ENCODE peak calls at places on chromosomes 4 and X, in four cellular contexts. R is HCT116, C is epithelial cell of esophagus, H is NB4. J is an unnamed sample.

GRCh38 chr4:184450045-184450444 is 24.3 kb downstream of the IRF2 start:
- DNase-seq in R (no peak), C (peak), H (no peak), J (peak)

GRCh38 chr4:159006202-159006601 is 96.7 kb upstream of the RAPGEF2 start:
- DNase-seq in R (peak), C (peak), H (no peak), J (peak)

GRCh38 chrX:13716905-13717304 is 17.5 kb downstream of the TRAPPC2 start:
- DNase-seq in R (no peak), C (no peak), H (no peak), J (no peak)

GRCh38 chrX:130111220-130111934 is 1.1 kb upstream of the ELF4 start:
- DNase-seq in R (no peak), C (peak), H (peak), J (no peak)

GRCh38 chrX:119067023-119067739 is 5.6 kb upstream of the CT47C1 start:
- DNase-seq in R (peak), C (peak), H (peak), J (peak)

GRCh38 chr4:137274404-137274803 is 257.9 kb downstream of the PCDH18 start:
- DNase-seq in R (no peak), C (no peak), H (no peak), J (peak)

GRCh38 chr4:84499065-84499982 is at the start of gene NKX6-1:
- DNase-seq in R (peak), C (peak), H (no peak), J (peak)

GRCh38 chr4:13088726-13089658 is 395.1 kb downstream of the RAB28 start:
- DNase-seq in R (no peak), C (peak), H (no peak), J (peak)

GRCh38 chr4:87785858-87786509 is 13.4 kb upstream of the IBSP start:
- DNase-seq in R (no peak), C (no peak), H (no peak), J (no peak)

GRCh38 chrX:38799995-38800394 is 1.3 kb upstream of the MID1IP1 start:
- DNase-seq in R (no peak), C (no peak), H (peak), J (peak)

DNA sequence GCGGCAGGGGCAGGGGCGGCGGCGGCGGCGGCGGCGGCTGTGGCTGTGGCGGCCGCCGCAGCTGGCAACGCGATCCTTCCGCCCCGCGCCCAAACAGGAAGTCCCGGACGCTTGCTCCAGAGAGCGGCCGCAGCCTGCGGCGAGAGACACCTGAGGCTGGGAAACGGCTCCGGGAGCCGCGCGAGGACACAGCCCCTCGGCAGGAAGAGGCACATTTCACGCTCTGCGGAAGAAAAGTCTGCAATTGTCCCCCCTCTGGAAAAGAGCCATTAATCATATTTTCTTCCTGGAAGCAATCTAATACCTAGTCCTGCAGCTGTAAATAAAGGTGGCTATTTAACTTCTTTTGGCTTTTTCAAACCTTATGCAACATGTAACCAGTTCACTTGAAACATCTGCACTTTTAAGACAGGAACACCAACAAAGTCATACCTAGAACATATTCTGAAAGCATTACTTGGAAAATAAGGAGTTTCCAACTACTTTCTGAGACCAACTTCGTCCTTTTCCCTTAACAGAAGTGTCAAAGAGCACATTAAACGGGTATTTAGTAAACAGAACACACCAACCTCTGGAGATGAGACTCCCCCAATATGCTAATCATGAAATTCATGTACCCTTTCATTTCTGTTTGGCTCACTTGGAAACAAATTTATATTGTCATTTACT is 69.0 kb downstream of the NOCT start:
- DNase-seq in R (no peak), C (no peak), H (no peak), J (no peak)
- TF ChIP-seq CTCF in R (no peak), C (no peak), H (no peak), J (no peak)

DNA sequence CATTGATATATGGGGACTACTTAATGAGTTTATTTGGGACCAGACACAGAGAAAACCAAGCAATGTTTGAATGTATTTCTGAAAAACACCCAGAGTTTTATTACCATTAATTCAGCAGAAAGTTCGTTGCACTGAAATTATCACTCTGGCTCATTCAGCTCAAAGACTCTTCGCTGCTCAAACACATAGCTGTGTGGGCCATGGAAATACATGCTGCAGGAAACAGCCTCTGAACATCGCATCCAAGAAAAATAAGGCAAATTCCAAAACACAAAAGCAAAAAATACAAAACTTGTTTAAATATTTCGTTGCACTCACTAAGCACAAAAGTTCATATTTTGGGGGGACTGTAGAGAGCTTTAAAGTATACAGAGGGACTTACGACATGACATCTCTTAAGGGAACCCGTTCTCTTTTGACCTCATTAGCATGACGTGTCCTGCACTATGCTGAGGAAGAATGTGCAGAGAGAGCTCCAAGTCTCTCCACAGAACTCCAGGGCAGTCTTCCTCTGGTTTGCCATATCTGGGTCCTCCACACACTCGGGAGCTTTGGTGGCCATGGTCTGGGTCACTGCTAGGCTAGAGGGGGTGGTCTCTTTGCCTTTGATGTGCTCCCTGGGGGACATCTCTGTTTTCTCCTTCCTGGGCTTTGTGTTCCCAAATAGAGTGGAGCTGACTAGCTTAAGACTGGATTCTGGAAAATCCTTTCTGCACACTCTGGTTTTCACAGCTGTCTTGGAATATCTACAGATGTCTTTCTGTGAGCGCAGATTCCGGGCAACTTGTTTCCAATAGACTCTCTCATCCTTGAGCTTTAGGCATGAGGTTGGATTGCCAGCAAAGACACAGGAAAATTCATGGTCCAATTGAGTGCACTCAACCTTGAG is 2.8 kb downstream of the FGFBP1 start:
- DNase-seq in R (no peak), C (no peak), H (no peak), J (peak)
- H3K4me3 ChIP-seq in R (no peak), C (peak), H (no peak), J (no peak)

GRCh38 chr4:161696957-161697356 is 466.8 kb downstream of the FSTL5 start:
- DNase-seq in R (no peak), C (peak), H (no peak), J (peak)

GRCh38 chr4:161704040-161704439 is 459.8 kb downstream of the FSTL5 start:
- DNase-seq in R (no peak), C (no peak), H (no peak), J (no peak)

GRCh38 chr4:161704653-161705052 is 459.1 kb downstream of the FSTL5 start:
- DNase-seq in R (no peak), C (no peak), H (no peak), J (no peak)

GRCh38 chr4:161702287-161702686 is 461.5 kb downstream of the FSTL5 start:
- DNase-seq in R (no peak), C (no peak), H (peak), J (no peak)
- TF ChIP-seq CTCF in R (no peak), C (no peak), H (peak), J (no peak)

DNA sequence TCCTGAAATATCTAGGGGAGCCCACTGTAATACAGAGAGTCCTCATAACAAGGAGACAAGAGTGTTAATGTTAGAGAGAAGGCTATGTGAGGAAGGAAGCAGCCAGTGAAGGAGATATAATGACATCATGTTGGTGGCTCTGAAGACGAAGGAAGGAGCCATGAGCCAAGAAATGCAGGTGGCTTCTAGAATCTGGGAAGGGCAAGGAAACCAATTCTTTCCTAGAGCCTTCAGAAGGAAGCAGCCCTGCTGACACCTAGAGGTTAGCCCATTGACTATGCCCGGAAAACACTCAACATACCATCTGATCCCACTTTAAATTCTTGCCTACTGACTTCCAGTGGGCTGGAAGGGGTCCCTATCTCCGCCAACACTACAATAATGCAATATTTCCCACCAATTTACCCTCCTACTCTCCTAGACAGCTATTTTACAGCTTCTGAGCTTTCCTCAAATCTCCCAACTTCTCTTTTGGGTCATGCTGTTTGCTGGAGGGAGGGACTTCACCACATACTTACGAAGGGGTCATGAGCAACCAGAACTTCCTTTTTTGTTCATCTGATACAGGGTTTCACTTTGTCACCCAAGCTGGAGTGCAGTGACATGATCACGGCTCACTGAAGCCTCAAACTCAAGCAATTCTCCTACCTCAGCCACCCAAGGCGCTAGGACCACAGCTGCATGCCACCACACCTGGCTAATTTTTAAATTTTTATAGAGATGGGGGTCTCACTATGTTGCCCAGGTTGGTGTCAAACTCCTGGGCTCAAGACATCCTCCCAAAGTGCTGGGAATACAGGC is 25.2 kb upstream of the G3BP2 start:
- DNase-seq in R (no peak), C (no peak), H (peak), J (no peak)
- H3K4me3 ChIP-seq in R (no peak), C (no peak), H (no peak), J (no peak)

GRCh38 chrX:69285401-69285871 is 120.2 kb upstream of the PJA1 start:
- DNase-seq in R (no peak), C (peak), H (no peak), J (no peak)

GRCh38 chrX:69285881-69286545 is 120.8 kb upstream of the PJA1 start:
- DNase-seq in R (peak), C (peak), H (peak), J (peak)

GRCh38 chrX:69284491-69284890 is 119.2 kb upstream of the PJA1 start:
- DNase-seq in R (no peak), C (no peak), H (no peak), J (no peak)

GRCh38 chrX:69280956-69281355 is 115.7 kb upstream of the PJA1 start:
- DNase-seq in R (no peak), C (no peak), H (no peak), J (no peak)

GRCh38 chrX:69282893-69283690 is 117.8 kb upstream of the PJA1 start:
- DNase-seq in R (no peak), C (no peak), H (no peak), J (no peak)
- TF ChIP-seq CTCF in R (no peak), C (no peak), H (no peak), J (peak)

GRCh38 chr4:67568820-67569219 is 10.3 kb downstream of the STAP1 start:
- DNase-seq in R (no peak), C (peak), H (no peak), J (peak)

GRCh38 chr4:67571975-67572374 is 13.4 kb downstream of the STAP1 start:
- DNase-seq in R (no peak), C (no peak), H (no peak), J (no peak)

GRCh38 chr4:67565284-67565683 is 6.8 kb downstream of the STAP1 start:
- DNase-seq in R (no peak), C (no peak), H (no peak), J (peak)

GRCh38 chr4:67570537-67570936 is 12.0 kb downstream of the STAP1 start:
- DNase-seq in R (no peak), C (no peak), H (no peak), J (no peak)

GRCh38 chr4:67566335-67566734 is 7.8 kb downstream of the STAP1 start:
- DNase-seq in R (no peak), C (no peak), H (no peak), J (no peak)
- H3K4me3 ChIP-seq in R (no peak), C (no peak), H (no peak), J (no peak)

DNA sequence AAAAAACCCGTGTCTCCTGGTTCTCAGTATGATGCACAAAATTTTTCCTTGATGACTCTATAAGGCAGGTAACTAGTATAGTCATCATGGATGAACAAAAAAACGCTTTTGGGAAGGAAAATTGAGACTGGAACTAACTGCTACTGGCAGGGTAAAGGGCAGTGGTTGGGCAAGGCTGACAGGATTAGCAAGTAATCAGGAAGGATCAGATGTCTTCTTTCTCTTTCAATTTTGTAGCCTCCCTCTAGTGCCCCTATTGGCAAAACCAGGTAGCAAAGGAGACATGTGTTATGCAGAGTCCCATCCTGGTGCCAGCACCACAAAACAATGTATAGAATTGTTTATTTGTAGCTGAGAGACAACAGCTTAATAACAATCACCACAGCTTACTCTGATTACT is 12.8 kb upstream of the SLITRK4 start:
- DNase-seq in R (no peak), C (peak), H (peak), J (no peak)
- TF ChIP-seq CTCF in R (no peak), C (peak), H (peak), J (no peak)

J was measured in choroid plexus epithelial cell.